ENCODE peak calls at places on chromosomes 5 and 9, in four cellular contexts. H, D, K and W are unnamed samples.

GRCh38 chr9:14752871-14753270 is 30.3 kb upstream of the CER1 start:
- DNase-seq in H (no peak), D (no peak), K (no peak), W (no peak)

GRCh38 chr9:126298319-126298801 is 28.3 kb upstream of the MVB12B start:
- DNase-seq in H (no peak), D (no peak), K (no peak), W (no peak)

GRCh38 chr9:16461851-16462250 is 408.6 kb downstream of the BNC2 start:
- DNase-seq in H (no peak), D (no peak), K (no peak), W (no peak)

GRCh38 chr9:76500056-76500455 is 41.1 kb downstream of the GCNT1 start:
- DNase-seq in H (no peak), D (no peak), K (no peak), W (no peak)

GRCh38 chr5:146001544-146002185 is 65.3 kb downstream of the SH3RF2 start:
- DNase-seq in H (no peak), D (no peak), K (no peak), W (no peak)

GRCh38 chr9:32348289-32348688 is 36.2 kb upstream of the ACO1 start:
- DNase-seq in H (peak), D (no peak), K (no peak), W (no peak)

GRCh38 chr5:119470851-119471451 is 18.7 kb downstream of the HSD17B4 start:
- DNase-seq in H (peak), D (no peak), K (no peak), W (peak)

GRCh38 chr5:77974576-77974975 is 198.4 kb upstream of the TBCA start:
- DNase-seq in H (no peak), D (no peak), K (no peak), W (no peak)

GRCh38 chr9:23073136-23073535 is 626.5 kb downstream of the DMRTA1 start:
- DNase-seq in H (no peak), D (no peak), K (no peak), W (no peak)

GRCh38 chr5:89930591-89931383 is 478.8 kb downstream of the CETN3 start:
- DNase-seq in H (peak), D (no peak), K (no peak), W (peak)

GRCh38 chr9:6109571-6109970 is 94.1 kb upstream of the RANBP6 start:
- DNase-seq in H (no peak), D (no peak), K (no peak), W (no peak)

GRCh38 chr5:111537153-111538024 is 25.1 kb upstream of the STARD4 start:
- DNase-seq in H (no peak), D (no peak), K (no peak), W (peak)

GRCh38 chr5:87645241-87645640 is 232.5 kb upstream of the CCNH start:
- DNase-seq in H (no peak), D (no peak), K (no peak), W (no peak)

GRCh38 chr5:121350493-121350892 is 501.2 kb upstream of the FTMT start:
- DNase-seq in H (no peak), D (no peak), K (no peak), W (peak)

GRCh38 chr5:96287181-96287580 is 145.9 kb downstream of the PCSK1 start:
- DNase-seq in H (no peak), D (no peak), K (no peak), W (no peak)

GRCh38 chr5:53779541-53779981 is 219.1 kb downstream of the NDUFS4 start:
- DNase-seq in H (peak), D (no peak), K (peak), W (peak)

GRCh38 chr9:70205366-70206020 is 53.3 kb upstream of the SMC5 start:
- DNase-seq in H (no peak), D (no peak), K (no peak), W (peak)

GRCh38 chr5:32027717-32028321 is 146.3 kb downstream of the GOLPH3 start:
- DNase-seq in H (peak), D (peak), K (peak), W (peak)

GRCh38 chr9:82124090-82124489 is 135.5 kb downstream of the SPATA31D1 start:
- DNase-seq in H (peak), D (no peak), K (no peak), W (peak)

DNA sequence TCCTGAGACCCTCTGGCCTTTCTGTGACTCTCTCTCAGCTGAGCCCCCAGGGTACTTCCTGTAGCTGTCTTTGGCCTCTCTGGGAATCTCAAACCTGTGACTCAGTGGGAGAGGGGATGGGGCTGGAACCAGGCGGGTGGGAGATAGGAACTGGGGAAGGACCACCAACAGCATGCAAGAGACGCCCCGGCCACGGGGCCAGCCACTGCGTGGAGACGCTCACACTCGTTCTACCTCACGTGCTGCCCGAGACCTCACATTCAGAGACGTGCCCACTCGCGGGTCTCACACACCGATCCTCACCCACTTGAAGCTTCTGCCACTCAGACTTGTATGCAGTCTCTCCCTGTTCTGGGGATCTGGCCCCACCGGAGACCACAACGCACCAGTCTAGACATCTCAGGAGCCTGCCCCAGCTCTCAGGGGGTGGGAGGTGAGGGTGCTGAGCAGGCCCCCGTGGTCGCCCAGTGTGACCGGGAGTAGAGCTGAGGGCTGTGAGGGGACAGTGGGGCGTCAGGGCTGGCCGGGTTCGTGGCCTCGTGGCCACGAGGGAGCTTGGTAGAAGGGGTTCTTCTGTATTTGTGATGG is 13.8 kb downstream of the GPRIN1 start:
- DNase-seq in H (no peak), D (no peak), K (no peak), W (no peak)
- H3K4me3 ChIP-seq in H (no peak), D (no peak), K (no peak), W (no peak)

GRCh38 chr9:133454943-133455673 is 4.7 kb upstream of the CACFD1 start:
- DNase-seq in H (no peak), D (no peak), K (no peak), W (no peak)

GRCh38 chr9:133454325-133454724 is 5.5 kb upstream of the CACFD1 start:
- DNase-seq in H (no peak), D (no peak), K (no peak), W (no peak)

GRCh38 chr9:133457233-133457632 is 2.5 kb upstream of the CACFD1 start:
- DNase-seq in H (no peak), D (no peak), K (no peak), W (no peak)

GRCh38 chr9:133456409-133456808 is 3.4 kb upstream of the CACFD1 start:
- DNase-seq in H (no peak), D (no peak), K (no peak), W (no peak)

DNA sequence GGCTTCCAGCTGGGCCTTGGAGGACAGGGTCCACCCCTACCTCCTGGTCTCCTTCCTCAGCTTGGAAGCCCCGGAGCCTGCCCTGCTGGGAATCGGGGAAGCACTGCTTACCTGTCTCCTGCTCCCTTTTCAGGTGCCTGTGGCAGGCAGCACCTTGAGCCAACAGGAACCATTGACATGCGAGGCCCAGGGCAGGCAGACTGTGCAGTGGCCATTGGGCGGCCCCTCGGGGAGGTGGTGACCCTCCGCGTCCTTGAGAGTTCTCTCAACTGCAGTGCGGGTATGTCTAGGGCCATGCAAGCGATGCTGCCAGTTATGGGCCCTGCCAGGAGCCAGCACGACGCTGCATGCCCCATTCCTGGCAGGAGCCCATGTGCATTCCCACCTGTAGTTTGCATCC is 3.8 kb upstream of the CACFD1 start:
- DNase-seq in H (no peak), D (no peak), K (no peak), W (no peak)
- TF ChIP-seq CTCF in H (no peak), D (no peak), K (no peak), W (no peak)

GRCh38 chr5:1161108-1161831 is 40.1 kb upstream of the SLC6A19 start:
- DNase-seq in H (no peak), D (no peak), K (peak), W (no peak)
- H3K4me3 ChIP-seq in H (no peak), D (no peak), K (no peak), W (no peak)

GRCh38 chr5:36090033-36090432 is 23.4 kb upstream of the UGT3A2 start:
- DNase-seq in H (peak), D (no peak), K (no peak), W (peak)
- TF ChIP-seq CTCF in H (peak), D (no peak), K (no peak), W (peak)